ENCODE peak calls at places on chromosomes 6 and 20, in four cellular contexts. H is cardiac fibroblast, X is fibroblast of lung, L is ovary. T is an unnamed sample.

GRCh38 chr6:31689249-31690110 is 8.6 kb upstream of the LY6G5C start:
- DNase-seq in H (no peak), X (no peak), L (no peak), T (no peak)

GRCh38 chr20:910840-911770 is 5.0 kb downstream of the ANGPT4 start:
- DNase-seq in H (peak; percentile 66), X (peak; percentile 19), L (peak; percentile 68), T (no peak)

GRCh38 chr20:37362821-37363220 is 16.9 kb downstream of the SRC start:
- DNase-seq in H (no peak), X (no peak), L (peak; percentile 11), T (no peak)

GRCh38 chr6:41545703-41546474 is at the start of gene FOXP4:
- DNase-seq in H (peak; percentile 96), X (peak; percentile 97), L (peak; percentile 91), T (peak; percentile 88)

GRCh38 chr6:27834879-27835549 is 77.2 kb downstream of the OR2B2 start:
- DNase-seq in H (no peak), X (no peak), L (no peak), T (no peak)

GRCh38 chr6:142746524-142746923 is 198.5 kb downstream of the HIVEP2 start:
- DNase-seq in H (peak; percentile 30), X (no peak), L (no peak), T (no peak)

GRCh38 chr6:119110601-119111548 is 32.4 kb upstream of the FAM184A start:
- DNase-seq in H (peak; percentile 73), X (peak; percentile 75), L (peak; percentile 44), T (no peak)

GRCh38 chr20:4018015-4018748 is 2.8 kb upstream of the RNF24 start:
- DNase-seq in H (peak; percentile 65), X (peak; percentile 50), L (no peak), T (no peak)

GRCh38 chr6:71220466-71220865 is 68.1 kb upstream of the OGFRL1 start:
- DNase-seq in H (no peak), X (no peak), L (no peak), T (no peak)

GRCh38 chr6:137136065-137136464 is 37.4 kb downstream of the IL22RA2 start:
- DNase-seq in H (peak; percentile 53), X (no peak), L (no peak), T (no peak)

GRCh38 chr20:25308671-25309394 is 60.9 kb downstream of the PYGB start:
- DNase-seq in H (peak; percentile 85), X (peak; percentile 79), L (no peak), T (no peak)

GRCh38 chr20:42051935-42052334 is 433.8 kb upstream of the CHD6 start:
- DNase-seq in H (no peak), X (no peak), L (no peak), T (no peak)

GRCh38 chr6:167778497-167779122 is 48.1 kb upstream of the AFDN start:
- DNase-seq in H (no peak), X (no peak), L (no peak), T (no peak)

GRCh38 chr6:113488812-113489685 is 368.1 kb upstream of the MARCKS start:
- DNase-seq in H (no peak), X (no peak), L (no peak), T (no peak)

GRCh38 chr6:143126574-143126941 is 65.9 kb downstream of the AIG1 start:
- DNase-seq in H (no peak), X (no peak), L (no peak), T (no peak)

GRCh38 chr6:41967312-41968287 is 26.0 kb upstream of the CCND3 start:
- DNase-seq in H (peak; percentile 85), X (peak; percentile 72), L (no peak), T (no peak)

GRCh38 chr6:30826961-30827342 is 57.4 kb upstream of the DDR1 start:
- DNase-seq in H (peak; percentile 37), X (peak; percentile 43), L (no peak), T (no peak)

GRCh38 chr6:67560068-67560467 is 1075.0 kb upstream of the ADGRB3 start:
- DNase-seq in H (no peak), X (no peak), L (no peak), T (no peak)

GRCh38 chr20:32589256-32589655 is 4.1 kb upstream of the NOL4L start:
- DNase-seq in H (peak; percentile 48), X (peak; percentile 17), L (no peak), T (no peak)

GRCh38 chr6:45619994-45620471 is 242.3 kb upstream of the SUPT3H start:
- DNase-seq in H (peak; percentile 46), X (peak; percentile 74), L (no peak), T (no peak)

GRCh38 chr6:14882394-14883073 is 363.3 kb upstream of the JARID2 start:
- DNase-seq in H (peak; percentile 46), X (peak; percentile 9), L (no peak), T (no peak)

GRCh38 chr20:31527266-31527665 is 13.0 kb downstream of the HM13 start:
- DNase-seq in H (no peak), X (no peak), L (no peak), T (no peak)

GRCh38 chr20:31522756-31523155 is 8.5 kb downstream of the HM13 start:
- DNase-seq in H (no peak), X (no peak), L (no peak), T (no peak)

DNA sequence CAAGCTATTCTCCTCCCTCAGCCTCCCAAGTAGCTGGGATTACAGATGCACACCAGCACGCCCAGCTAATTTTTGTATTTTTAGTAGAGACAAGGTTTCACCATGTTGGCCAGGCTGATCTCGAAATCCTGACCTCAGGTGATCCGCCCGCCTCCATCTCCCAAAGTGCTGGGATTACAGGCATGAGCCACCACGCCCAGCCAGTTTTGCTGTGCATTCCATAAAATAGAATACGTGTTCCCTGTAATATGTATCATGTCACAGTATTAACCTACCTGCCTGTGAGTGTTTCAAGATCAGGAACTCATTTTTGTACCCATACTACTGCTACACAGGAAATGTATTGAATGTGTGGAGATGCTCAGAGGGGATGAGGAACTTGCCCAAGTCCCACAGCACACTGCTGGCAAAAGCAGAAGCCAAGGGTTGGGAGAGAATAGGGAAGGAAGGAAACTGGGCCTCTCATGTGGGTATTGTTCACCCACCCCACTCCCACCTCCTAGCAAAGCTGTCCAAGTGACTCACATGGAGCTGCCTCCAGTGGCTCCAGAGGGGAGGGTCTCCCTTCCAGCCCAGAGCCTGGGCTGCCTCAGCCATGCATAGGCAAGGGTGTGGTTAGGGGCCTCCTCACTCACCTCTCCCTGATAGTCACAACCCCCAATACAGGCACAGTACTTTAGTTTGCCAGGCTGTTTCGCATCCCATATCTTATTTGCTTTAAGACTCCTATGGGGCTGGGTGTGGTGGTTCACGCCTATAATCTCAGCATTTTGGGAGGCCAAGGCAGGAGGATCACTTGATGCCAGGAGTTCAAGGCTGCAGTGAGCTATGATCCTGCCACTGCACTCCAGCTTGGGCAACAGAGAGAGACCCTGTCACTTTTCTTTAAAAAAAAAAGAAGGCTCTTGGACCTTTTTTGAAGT is 9.4 kb downstream of the HM13 start:
- DNase-seq in H (peak; percentile 60), X (peak; percentile 74), L (no peak), T (no peak)
- TF ChIP-seq CTCF in H (no peak), X (no peak), L (no peak), T (no peak)

DNA sequence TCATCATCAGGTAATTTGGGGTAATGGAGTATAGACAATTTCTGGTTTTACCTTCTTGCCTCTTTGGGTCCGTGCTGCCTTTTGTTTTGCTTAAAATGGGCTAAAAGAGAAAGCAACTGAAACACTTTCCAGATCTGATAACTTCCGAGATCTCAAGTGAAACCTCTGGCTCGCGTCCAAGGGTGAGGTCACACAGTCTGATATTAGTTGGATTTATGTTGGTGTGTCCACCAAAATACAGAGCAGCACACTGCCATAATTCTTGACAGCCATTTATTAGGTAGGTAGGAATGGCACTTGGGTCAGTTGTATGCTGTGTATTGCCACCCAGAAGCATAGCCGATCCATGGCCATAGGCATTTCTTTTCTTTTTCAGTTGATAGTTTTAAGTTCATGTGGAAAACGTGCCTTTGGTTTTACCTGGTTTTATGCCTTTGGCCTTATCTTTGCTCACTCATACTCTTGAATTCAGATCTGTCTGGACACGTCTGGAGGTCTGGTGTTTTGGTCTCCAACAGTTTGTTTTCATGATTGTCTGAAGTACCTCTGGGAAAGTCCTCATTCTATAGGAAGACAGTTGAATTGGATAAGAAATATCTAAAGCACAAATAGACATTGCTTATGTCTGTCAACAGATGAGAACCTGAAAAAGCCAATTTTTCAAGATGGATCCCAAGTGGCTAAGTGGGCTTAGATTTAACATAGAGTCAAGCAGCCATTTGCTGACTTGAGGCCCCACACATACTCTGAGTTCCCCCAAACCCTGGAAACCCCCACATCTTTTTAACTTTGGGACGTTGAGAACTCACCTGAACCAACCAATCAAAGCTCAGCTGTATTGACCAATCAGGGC is 320.8 kb downstream of the SOX4 start:
- DNase-seq in H (peak; percentile 34), X (peak; percentile 52), L (peak; percentile 37), T (no peak)
- H3K4me3 ChIP-seq in H (no peak overlapping the region), X (no peak overlapping the region), L (no peak overlapping the region), T (no peak overlapping the region)

GRCh38 chr6:73577605-73578160 is 56.9 kb upstream of the EEF1A1 start:
- DNase-seq in H (no peak), X (peak; percentile 19), L (no peak), T (no peak)

GRCh38 chr6:73581293-73581692 is 60.5 kb upstream of the EEF1A1 start:
- DNase-seq in H (no peak), X (no peak), L (no peak), T (no peak)

GRCh38 chr6:73579389-73579788 is 58.6 kb upstream of the EEF1A1 start:
- DNase-seq in H (no peak), X (no peak), L (peak; percentile 22), T (no peak)

GRCh38 chr6:73579851-73580246 is 59.0 kb upstream of the EEF1A1 start:
- DNase-seq in H (peak; percentile 93), X (peak; percentile 92), L (peak; percentile 38), T (peak; percentile 63)

DNA sequence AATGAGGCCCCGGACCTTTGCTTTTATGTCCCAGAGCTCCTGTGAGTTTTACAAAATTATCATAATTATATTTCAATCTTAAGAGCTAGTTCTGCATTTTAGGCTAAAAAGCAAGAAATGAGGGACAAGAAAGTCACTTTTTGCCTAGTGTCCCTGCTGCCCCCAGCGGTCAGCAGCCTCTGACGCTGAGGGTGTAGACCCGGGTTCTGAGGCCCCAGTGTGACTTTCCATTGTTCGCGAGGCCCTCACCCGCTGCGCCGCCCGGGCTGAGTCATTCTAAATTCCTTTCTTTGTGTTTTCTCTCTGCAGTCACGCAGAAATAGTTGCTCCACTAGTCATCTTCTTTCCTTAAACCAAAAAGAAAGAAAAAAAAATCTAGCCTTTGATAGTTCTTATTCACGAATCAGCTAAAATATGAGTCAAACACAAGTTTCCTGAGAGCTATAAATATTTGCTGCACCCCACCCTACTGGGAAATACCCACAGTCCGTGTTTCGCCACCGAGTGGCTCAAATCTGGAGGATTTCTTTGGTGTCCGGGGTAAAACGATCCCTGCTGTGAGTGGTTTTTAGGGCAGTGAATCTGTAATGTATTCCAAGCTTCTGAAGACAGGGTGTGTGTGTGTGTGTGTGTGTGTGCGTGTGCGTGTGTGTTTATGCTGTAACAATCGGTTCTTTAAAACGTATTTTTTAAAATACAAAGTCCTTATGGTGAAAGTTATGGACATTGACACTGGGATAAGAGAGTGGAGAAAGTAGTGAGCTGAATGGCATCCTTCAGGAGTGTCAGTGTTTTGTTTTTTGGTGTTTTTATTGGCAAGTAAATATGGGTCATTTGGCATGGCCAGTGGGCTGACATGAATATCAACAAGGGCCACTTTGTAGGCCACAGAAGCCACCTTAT is 59.7 kb upstream of the EEF1A1 start:
- DNase-seq in H (peak; percentile 99), X (peak; percentile 98), L (peak; percentile 84), T (peak; percentile 79)
- TF ChIP-seq CTCF in H (peak; percentile 63), X (peak; percentile 43), L (no peak), T (peak; percentile 50)

GRCh38 chr6:408148-408547 is 16.6 kb downstream of the IRF4 start:
- DNase-seq in H (no peak), X (no peak), L (no peak), T (no peak)

GRCh38 chr6:402901-403658 is 11.5 kb downstream of the IRF4 start:
- DNase-seq in H (no peak), X (no peak), L (no peak), T (no peak)

GRCh38 chr6:401994-402640 is 10.6 kb downstream of the IRF4 start:
- DNase-seq in H (no peak), X (no peak), L (no peak), T (no peak)

GRCh38 chr6:403659-404655 is 12.4 kb downstream of the IRF4 start:
- DNase-seq in H (no peak), X (no peak), L (no peak), T (no peak)

GRCh38 chr6:404685-405423 is 13.3 kb downstream of the IRF4 start:
- DNase-seq in H (no peak), X (no peak), L (no peak), T (no peak)
- H3K4me3 ChIP-seq in H (no peak overlapping the region), X (no peak overlapping the region), L (no peak overlapping the region), T (no peak overlapping the region)